ENCODE peak calls at places on chromosomes 1 and 21, in five cellular contexts. One of them, this sample, is unnamed.

GRCh38 chr1:224168859-224169380 is 14.1 kb upstream of the DEGS1 start:
- DNase-seq in stimulated activated CD4-positive, alpha-beta T cell treated with anti-CD3 and anti-CD28 coated beads, Interleukin-1b, Interleukin-23, amount 100 ng/mL, for 48 hours: no peak
- DNase-seq in NCI-H2107: no peak
- DNase-seq in Peyer's patch: no peak
- DNase-seq in HT1080: peak; percentile 97
- DNase-seq in this sample: no peak

GRCh38 chr21:31576428-31576827 is 83.1 kb upstream of the SOD1 start:
- DNase-seq in NCI-H2107: no peak
- DNase-seq in stimulated activated CD4-positive, alpha-beta T cell treated with anti-CD3 and anti-CD28 coated beads, Interleukin-1b, Interleukin-23, amount 100 ng/mL, for 48 hours: no peak
- DNase-seq in HT1080: peak; percentile 20
- DNase-seq in Peyer's patch: no peak
- DNase-seq in this sample: no peak

GRCh38 chr1:76942549-76942948 is 75.3 kb downstream of the ST6GALNAC5 start:
- DNase-seq in HT1080: peak; percentile 46
- DNase-seq in NCI-H2107: no peak
- DNase-seq in stimulated activated CD4-positive, alpha-beta T cell treated with anti-CD3 and anti-CD28 coated beads, Interleukin-1b, Interleukin-23, amount 100 ng/mL, for 48 hours: no peak
- DNase-seq in Peyer's patch: no peak
- DNase-seq in this sample: no peak

GRCh38 chr1:154751690-154752089 is 118.4 kb downstream of the KCNN3 start:
- DNase-seq in stimulated activated CD4-positive, alpha-beta T cell treated with anti-CD3 and anti-CD28 coated beads, Interleukin-1b, Interleukin-23, amount 100 ng/mL, for 48 hours: peak; percentile 28
- DNase-seq in HT1080: peak; percentile 43
- DNase-seq in NCI-H2107: peak; percentile 95
- DNase-seq in Peyer's patch: no peak
- DNase-seq in this sample: no peak

GRCh38 chr1:2507744-2508155 is 18.6 kb downstream of the PANK4 start:
- DNase-seq in HT1080: no peak
- DNase-seq in stimulated activated CD4-positive, alpha-beta T cell treated with anti-CD3 and anti-CD28 coated beads, Interleukin-1b, Interleukin-23, amount 100 ng/mL, for 48 hours: no peak
- DNase-seq in Peyer's patch: no peak
- DNase-seq in NCI-H2107: no peak
- DNase-seq in this sample: no peak

GRCh38 chr1:89525169-89525855 is 683 bp downstream of the LRRC8B start:
- DNase-seq in Peyer's patch: no peak
- DNase-seq in NCI-H2107: no peak
- DNase-seq in HT1080: no peak
- DNase-seq in stimulated activated CD4-positive, alpha-beta T cell treated with anti-CD3 and anti-CD28 coated beads, Interleukin-1b, Interleukin-23, amount 100 ng/mL, for 48 hours: peak; percentile 33
- DNase-seq in this sample: no peak

GRCh38 chr1:38064232-38064903 is 17.8 kb upstream of the POU3F1 start:
- DNase-seq in HT1080: peak; percentile 94
- DNase-seq in NCI-H2107: no peak
- DNase-seq in stimulated activated CD4-positive, alpha-beta T cell treated with anti-CD3 and anti-CD28 coated beads, Interleukin-1b, Interleukin-23, amount 100 ng/mL, for 48 hours: no peak
- DNase-seq in Peyer's patch: no peak
- DNase-seq in this sample: no peak

GRCh38 chr1:234863596-234863995 is 253.6 kb upstream of the IRF2BP2 start:
- DNase-seq in stimulated activated CD4-positive, alpha-beta T cell treated with anti-CD3 and anti-CD28 coated beads, Interleukin-1b, Interleukin-23, amount 100 ng/mL, for 48 hours: no peak
- DNase-seq in HT1080: peak; percentile 25
- DNase-seq in Peyer's patch: no peak
- DNase-seq in NCI-H2107: no peak
- DNase-seq in this sample: no peak

GRCh38 chr1:39104158-39105060 is 78.3 kb downstream of the NDUFS5 start:
- DNase-seq in HT1080: peak; percentile 35
- DNase-seq in Peyer's patch: no peak
- DNase-seq in stimulated activated CD4-positive, alpha-beta T cell treated with anti-CD3 and anti-CD28 coated beads, Interleukin-1b, Interleukin-23, amount 100 ng/mL, for 48 hours: no peak
- DNase-seq in NCI-H2107: peak; percentile 99
- DNase-seq in this sample: peak; percentile 45

GRCh38 chr1:111234866-111235265 is 7.4 kb downstream of the CHI3L2 start:
- DNase-seq in Peyer's patch: no peak
- DNase-seq in HT1080: peak; percentile 80
- DNase-seq in NCI-H2107: no peak
- DNase-seq in stimulated activated CD4-positive, alpha-beta T cell treated with anti-CD3 and anti-CD28 coated beads, Interleukin-1b, Interleukin-23, amount 100 ng/mL, for 48 hours: no peak
- DNase-seq in this sample: no peak

GRCh38 chr21:44858291-44858690 is 15.2 kb downstream of the PTTG1IP start:
- DNase-seq in HT1080: no peak
- DNase-seq in NCI-H2107: no peak
- DNase-seq in Peyer's patch: peak; percentile 42
- DNase-seq in stimulated activated CD4-positive, alpha-beta T cell treated with anti-CD3 and anti-CD28 coated beads, Interleukin-1b, Interleukin-23, amount 100 ng/mL, for 48 hours: no peak
- DNase-seq in this sample: no peak

GRCh38 chr1:243421784-243422183 is 165.9 kb downstream of the SDCCAG8 start:
- DNase-seq in stimulated activated CD4-positive, alpha-beta T cell treated with anti-CD3 and anti-CD28 coated beads, Interleukin-1b, Interleukin-23, amount 100 ng/mL, for 48 hours: peak; percentile 69
- DNase-seq in NCI-H2107: peak; percentile 86
- DNase-seq in Peyer's patch: no peak
- DNase-seq in HT1080: peak; percentile 86
- DNase-seq in this sample: peak; percentile 32

GRCh38 chr1:13830616-13831280 is 130.8 kb downstream of the PRDM2 start:
- DNase-seq in Peyer's patch: no peak
- DNase-seq in NCI-H2107: no peak
- DNase-seq in HT1080: no peak
- DNase-seq in stimulated activated CD4-positive, alpha-beta T cell treated with anti-CD3 and anti-CD28 coated beads, Interleukin-1b, Interleukin-23, amount 100 ng/mL, for 48 hours: no peak
- DNase-seq in this sample: peak; percentile 45

GRCh38 chr21:25742900-25743299 is 8.1 kb downstream of the GABPA start:
- DNase-seq in stimulated activated CD4-positive, alpha-beta T cell treated with anti-CD3 and anti-CD28 coated beads, Interleukin-1b, Interleukin-23, amount 100 ng/mL, for 48 hours: no peak
- DNase-seq in HT1080: no peak
- DNase-seq in Peyer's patch: no peak
- DNase-seq in NCI-H2107: no peak
- DNase-seq in this sample: no peak

GRCh38 chr1:160993544-160993943 is 27.4 kb downstream of the F11R start:
- DNase-seq in NCI-H2107: no peak
- DNase-seq in HT1080: peak; percentile 74
- DNase-seq in Peyer's patch: no peak
- DNase-seq in stimulated activated CD4-positive, alpha-beta T cell treated with anti-CD3 and anti-CD28 coated beads, Interleukin-1b, Interleukin-23, amount 100 ng/mL, for 48 hours: no peak
- DNase-seq in this sample: no peak

GRCh38 chr1:113479713-113480676 is 89.7 kb downstream of the MAGI3 start:
- DNase-seq in stimulated activated CD4-positive, alpha-beta T cell treated with anti-CD3 and anti-CD28 coated beads, Interleukin-1b, Interleukin-23, amount 100 ng/mL, for 48 hours: no peak
- DNase-seq in NCI-H2107: no peak
- DNase-seq in Peyer's patch: peak; percentile 61
- DNase-seq in HT1080: peak; percentile 61
- DNase-seq in this sample: no peak

GRCh38 chr1:209080170-209080781 is 503.2 kb upstream of the CAMK1G start:
- DNase-seq in stimulated activated CD4-positive, alpha-beta T cell treated with anti-CD3 and anti-CD28 coated beads, Interleukin-1b, Interleukin-23, amount 100 ng/mL, for 48 hours: no peak
- DNase-seq in HT1080: peak; percentile 67
- DNase-seq in Peyer's patch: no peak
- DNase-seq in NCI-H2107: no peak
- DNase-seq in this sample: no peak

GRCh38 chr1:147720557-147720956 is 39.8 kb downstream of the GJA5 start:
- DNase-seq in HT1080: no peak
- DNase-seq in Peyer's patch: no peak
- DNase-seq in stimulated activated CD4-positive, alpha-beta T cell treated with anti-CD3 and anti-CD28 coated beads, Interleukin-1b, Interleukin-23, amount 100 ng/mL, for 48 hours: no peak
- DNase-seq in NCI-H2107: no peak
- DNase-seq in this sample: peak; percentile 28

GRCh38 chr1:101081496-101082282 is 56.1 kb upstream of the DPH5 start:
- DNase-seq in stimulated activated CD4-positive, alpha-beta T cell treated with anti-CD3 and anti-CD28 coated beads, Interleukin-1b, Interleukin-23, amount 100 ng/mL, for 48 hours: peak; percentile 42
- DNase-seq in Peyer's patch: no peak
- DNase-seq in NCI-H2107: no peak
- DNase-seq in HT1080: no peak
- DNase-seq in this sample: no peak

GRCh38 chr1:56572334-56573050 is 6.9 kb downstream of the PLPP3 start:
- DNase-seq in Peyer's patch: no peak
- DNase-seq in HT1080: no peak
- DNase-seq in stimulated activated CD4-positive, alpha-beta T cell treated with anti-CD3 and anti-CD28 coated beads, Interleukin-1b, Interleukin-23, amount 100 ng/mL, for 48 hours: no peak
- DNase-seq in NCI-H2107: no peak
- DNase-seq in this sample: no peak

GRCh38 chr1:1599030-1599916 is 662 bp downstream of the FNDC10 start:
- DNase-seq in stimulated activated CD4-positive, alpha-beta T cell treated with anti-CD3 and anti-CD28 coated beads, Interleukin-1b, Interleukin-23, amount 100 ng/mL, for 48 hours: peak; percentile 29
- DNase-seq in Peyer's patch: peak; percentile 51
- DNase-seq in NCI-H2107: no peak
- DNase-seq in HT1080: no peak
- DNase-seq in this sample: no peak

GRCh38 chr21:18832950-18833349 is 429.4 kb upstream of the TMPRSS15 start:
- DNase-seq in HT1080: peak; percentile 94
- DNase-seq in NCI-H2107: no peak
- DNase-seq in Peyer's patch: no peak
- DNase-seq in stimulated activated CD4-positive, alpha-beta T cell treated with anti-CD3 and anti-CD28 coated beads, Interleukin-1b, Interleukin-23, amount 100 ng/mL, for 48 hours: no peak
- DNase-seq in this sample: no peak

GRCh38 chr1:37477198-37477931 is 3.0 kb downstream of the ZC3H12A start:
- DNase-seq in Peyer's patch: peak; percentile 69
- DNase-seq in stimulated activated CD4-positive, alpha-beta T cell treated with anti-CD3 and anti-CD28 coated beads, Interleukin-1b, Interleukin-23, amount 100 ng/mL, for 48 hours: peak; percentile 84
- DNase-seq in NCI-H2107: no peak
- DNase-seq in HT1080: peak; percentile 70
- DNase-seq in this sample: peak; percentile 90

GRCh38 chr1:198701766-198702539 is 63.1 kb downstream of the PTPRC start:
- DNase-seq in stimulated activated CD4-positive, alpha-beta T cell treated with anti-CD3 and anti-CD28 coated beads, Interleukin-1b, Interleukin-23, amount 100 ng/mL, for 48 hours: no peak
- DNase-seq in NCI-H2107: peak; percentile 61
- DNase-seq in Peyer's patch: no peak
- DNase-seq in HT1080: no peak
- DNase-seq in this sample: no peak

GRCh38 chr21:35231115-35231514 is 182.0 kb upstream of the RUNX1 start:
- DNase-seq in stimulated activated CD4-positive, alpha-beta T cell treated with anti-CD3 and anti-CD28 coated beads, Interleukin-1b, Interleukin-23, amount 100 ng/mL, for 48 hours: no peak
- DNase-seq in Peyer's patch: no peak
- DNase-seq in HT1080: peak; percentile 28
- DNase-seq in NCI-H2107: no peak
- DNase-seq in this sample: no peak

GRCh38 chr1:164631751-164632150 is 72.8 kb downstream of the PBX1 start:
- DNase-seq in NCI-H2107: no peak
- DNase-seq in Peyer's patch: no peak
- DNase-seq in stimulated activated CD4-positive, alpha-beta T cell treated with anti-CD3 and anti-CD28 coated beads, Interleukin-1b, Interleukin-23, amount 100 ng/mL, for 48 hours: no peak
- DNase-seq in HT1080: no peak
- DNase-seq in this sample: no peak

GRCh38 chr1:151211972-151212705 is 13.8 kb downstream of the PIP5K1A start:
- DNase-seq in stimulated activated CD4-positive, alpha-beta T cell treated with anti-CD3 and anti-CD28 coated beads, Interleukin-1b, Interleukin-23, amount 100 ng/mL, for 48 hours: no peak
- DNase-seq in HT1080: no peak
- DNase-seq in Peyer's patch: no peak
- DNase-seq in NCI-H2107: no peak
- DNase-seq in this sample: no peak

This sample was measured in left colon.